ENCODE peak calls at places on chromosomes 6 and 20, in ten cellular contexts. One of them, this sample, is unnamed.

GRCh38 chr20:703426-703825 is 27.8 kb upstream of the SCRT2 start:
- DNase-seq in neural crest cell: no peak
- DNase-seq in effector CD4-positive, alpha-beta T cell: no peak
- DNase-seq in endothelial cell: no peak
- DNase-seq in pulmonary artery endothelial cell: no peak
- DNase-seq in CD4-positive, alpha-beta T cell: no peak
- DNase-seq in AG09319: no peak
- DNase-seq in IMR-90: no peak
- DNase-seq in kidney glomerular epithelial cell: no peak
- DNase-seq in CD8-positive, alpha-beta T cell: no peak
- DNase-seq in this sample: no peak

GRCh38 chr6:122733259-122733658 is 46.3 kb upstream of the FABP7 start:
- DNase-seq in neural crest cell: no peak
- DNase-seq in effector CD4-positive, alpha-beta T cell: no peak
- DNase-seq in endothelial cell: no peak
- DNase-seq in pulmonary artery endothelial cell: no peak
- DNase-seq in CD4-positive, alpha-beta T cell: no peak
- DNase-seq in AG09319: no peak
- DNase-seq in IMR-90: no peak
- DNase-seq in kidney glomerular epithelial cell: no peak
- DNase-seq in CD8-positive, alpha-beta T cell: no peak
- DNase-seq in this sample: no peak

GRCh38 chr20:58094698-58095097 is 133.8 kb downstream of the ANKRD60 start:
- DNase-seq in neural crest cell: no peak
- DNase-seq in effector CD4-positive, alpha-beta T cell: no peak
- DNase-seq in endothelial cell: no peak
- DNase-seq in pulmonary artery endothelial cell: no peak
- DNase-seq in CD4-positive, alpha-beta T cell: no peak
- DNase-seq in AG09319: no peak
- DNase-seq in IMR-90: no peak
- DNase-seq in kidney glomerular epithelial cell: no peak
- DNase-seq in CD8-positive, alpha-beta T cell: no peak
- DNase-seq in this sample: no peak

GRCh38 chr6:114342826-114343781 is at the start of gene HS3ST5:
- DNase-seq in neural crest cell: peak
- DNase-seq in effector CD4-positive, alpha-beta T cell: no peak
- DNase-seq in endothelial cell: peak
- DNase-seq in pulmonary artery endothelial cell: no peak
- DNase-seq in CD4-positive, alpha-beta T cell: no peak
- DNase-seq in AG09319: no peak
- DNase-seq in IMR-90: peak
- DNase-seq in kidney glomerular epithelial cell: peak
- DNase-seq in CD8-positive, alpha-beta T cell: no peak
- DNase-seq in this sample: peak

GRCh38 chr6:167394820-167395219 is 69.9 kb downstream of the TTLL2 start:
- DNase-seq in neural crest cell: no peak
- DNase-seq in effector CD4-positive, alpha-beta T cell: no peak
- DNase-seq in endothelial cell: no peak
- DNase-seq in pulmonary artery endothelial cell: no peak
- DNase-seq in CD4-positive, alpha-beta T cell: no peak
- DNase-seq in AG09319: no peak
- DNase-seq in IMR-90: no peak
- DNase-seq in kidney glomerular epithelial cell: no peak
- DNase-seq in CD8-positive, alpha-beta T cell: no peak
- DNase-seq in this sample: no peak

GRCh38 chr6:49634811-49635159 is 1.9 kb downstream of the RHAG start:
- DNase-seq in neural crest cell: no peak
- DNase-seq in effector CD4-positive, alpha-beta T cell: no peak
- DNase-seq in endothelial cell: no peak
- DNase-seq in pulmonary artery endothelial cell: no peak
- DNase-seq in CD4-positive, alpha-beta T cell: no peak
- DNase-seq in AG09319: no peak
- DNase-seq in IMR-90: no peak
- DNase-seq in kidney glomerular epithelial cell: no peak
- DNase-seq in CD8-positive, alpha-beta T cell: no peak
- DNase-seq in this sample: no peak

GRCh38 chr6:130018830-130019795 is 732 bp downstream of the L3MBTL3 start:
- DNase-seq in neural crest cell: peak
- DNase-seq in effector CD4-positive, alpha-beta T cell: peak
- DNase-seq in endothelial cell: peak
- DNase-seq in pulmonary artery endothelial cell: no peak
- DNase-seq in CD4-positive, alpha-beta T cell: peak
- DNase-seq in AG09319: no peak
- DNase-seq in IMR-90: peak
- DNase-seq in kidney glomerular epithelial cell: no peak
- DNase-seq in CD8-positive, alpha-beta T cell: no peak
- DNase-seq in this sample: peak

GRCh38 chr6:37525460-37526357 is 26.0 kb upstream of the CCDC167 start:
- DNase-seq in neural crest cell: no peak
- DNase-seq in effector CD4-positive, alpha-beta T cell: no peak
- DNase-seq in endothelial cell: peak
- DNase-seq in pulmonary artery endothelial cell: no peak
- DNase-seq in CD4-positive, alpha-beta T cell: no peak
- DNase-seq in AG09319: no peak
- DNase-seq in IMR-90: peak
- DNase-seq in kidney glomerular epithelial cell: peak
- DNase-seq in CD8-positive, alpha-beta T cell: no peak
- DNase-seq in this sample: no peak

GRCh38 chr6:63764318-63764916 is 128.8 kb downstream of the PHF3 start:
- DNase-seq in neural crest cell: no peak
- DNase-seq in effector CD4-positive, alpha-beta T cell: no peak
- DNase-seq in endothelial cell: no peak
- DNase-seq in pulmonary artery endothelial cell: no peak
- DNase-seq in CD4-positive, alpha-beta T cell: no peak
- DNase-seq in AG09319: peak
- DNase-seq in IMR-90: peak
- DNase-seq in kidney glomerular epithelial cell: peak
- DNase-seq in CD8-positive, alpha-beta T cell: no peak
- DNase-seq in this sample: peak

GRCh38 chr6:110097443-110097842 is 82.0 kb downstream of the WASF1 start:
- DNase-seq in neural crest cell: no peak
- DNase-seq in effector CD4-positive, alpha-beta T cell: no peak
- DNase-seq in endothelial cell: no peak
- DNase-seq in pulmonary artery endothelial cell: no peak
- DNase-seq in CD4-positive, alpha-beta T cell: no peak
- DNase-seq in AG09319: no peak
- DNase-seq in IMR-90: no peak
- DNase-seq in kidney glomerular epithelial cell: no peak
- DNase-seq in CD8-positive, alpha-beta T cell: no peak
- DNase-seq in this sample: no peak

GRCh38 chr6:138526822-138527235 is 27.5 kb upstream of the NHSL1 start:
- DNase-seq in neural crest cell: peak
- DNase-seq in effector CD4-positive, alpha-beta T cell: no peak
- DNase-seq in endothelial cell: no peak
- DNase-seq in pulmonary artery endothelial cell: no peak
- DNase-seq in CD4-positive, alpha-beta T cell: no peak
- DNase-seq in AG09319: no peak
- DNase-seq in IMR-90: no peak
- DNase-seq in kidney glomerular epithelial cell: no peak
- DNase-seq in CD8-positive, alpha-beta T cell: no peak
- DNase-seq in this sample: peak

GRCh38 chr20:14882846-14883245 is 545.4 kb upstream of the FLRT3 start:
- DNase-seq in neural crest cell: no peak
- DNase-seq in effector CD4-positive, alpha-beta T cell: no peak
- DNase-seq in endothelial cell: no peak
- DNase-seq in pulmonary artery endothelial cell: no peak
- DNase-seq in CD4-positive, alpha-beta T cell: no peak
- DNase-seq in AG09319: no peak
- DNase-seq in IMR-90: no peak
- DNase-seq in kidney glomerular epithelial cell: no peak
- DNase-seq in CD8-positive, alpha-beta T cell: no peak
- DNase-seq in this sample: no peak

GRCh38 chr6:164079275-164079600 is 664.7 kb downstream of the QKI start:
- DNase-seq in neural crest cell: no peak
- DNase-seq in effector CD4-positive, alpha-beta T cell: no peak
- DNase-seq in endothelial cell: no peak
- DNase-seq in pulmonary artery endothelial cell: no peak
- DNase-seq in CD4-positive, alpha-beta T cell: no peak
- DNase-seq in AG09319: no peak
- DNase-seq in IMR-90: no peak
- DNase-seq in kidney glomerular epithelial cell: no peak
- DNase-seq in CD8-positive, alpha-beta T cell: no peak
- DNase-seq in this sample: no peak

GRCh38 chr6:151071295-151071694 is 168.5 kb upstream of the AKAP12 start:
- DNase-seq in neural crest cell: no peak
- DNase-seq in effector CD4-positive, alpha-beta T cell: no peak
- DNase-seq in endothelial cell: no peak
- DNase-seq in pulmonary artery endothelial cell: peak
- DNase-seq in CD4-positive, alpha-beta T cell: no peak
- DNase-seq in AG09319: peak
- DNase-seq in IMR-90: peak
- DNase-seq in kidney glomerular epithelial cell: peak
- DNase-seq in CD8-positive, alpha-beta T cell: no peak
- DNase-seq in this sample: no peak

GRCh38 chr20:14879020-14879697 is 541.7 kb upstream of the FLRT3 start:
- DNase-seq in neural crest cell: no peak
- DNase-seq in effector CD4-positive, alpha-beta T cell: no peak
- DNase-seq in endothelial cell: no peak
- DNase-seq in pulmonary artery endothelial cell: no peak
- DNase-seq in CD4-positive, alpha-beta T cell: no peak
- DNase-seq in AG09319: peak
- DNase-seq in IMR-90: peak
- DNase-seq in kidney glomerular epithelial cell: peak
- DNase-seq in CD8-positive, alpha-beta T cell: no peak
- DNase-seq in this sample: no peak

This sample was measured in neuronal stem cell.